ENCODE peak calls at places on chromosomes 3 and 15, in five cellular contexts. A, E, F, N and Y are unnamed samples.

GRCh38 chr3:11592460-11593298 is 51.0 kb downstream of the VGLL4 start:
- DNase-seq in F (no peak), A (no peak), N (no peak), E (no peak), Y (no peak)

GRCh38 chr15:95068847-95069518 is 837.6 kb downstream of the MCTP2 start:
- DNase-seq in F (no peak), N (no peak), A (no peak), E (no peak), Y (no peak)

GRCh38 chr3:55226696-55227095 is 260.4 kb downstream of the WNT5A start:
- DNase-seq in E (no peak), N (no peak), A (no peak), F (no peak), Y (no peak)

GRCh38 chr3:8665407-8665896 is 20.9 kb upstream of the SSUH2 start:
- DNase-seq in N (no peak), E (no peak), F (no peak), A (no peak), Y (no peak)

GRCh38 chr3:134471521-134472193 is 14.1 kb downstream of the ANAPC13 start:
- DNase-seq in F (no peak), A (no peak), E (no peak), N (peak), Y (no peak)

GRCh38 chr15:77606142-77607034 is 26.3 kb downstream of the LINGO1 start:
- DNase-seq in E (no peak), F (peak), A (no peak), N (no peak), Y (no peak)

GRCh38 chr3:100634493-100635272 is 25.3 kb downstream of the ADGRG7 start:
- DNase-seq in N (no peak), A (no peak), F (peak), E (no peak), Y (no peak)

GRCh38 chr15:78167227-78167888 is 18.2 kb downstream of the IDH3A start:
- DNase-seq in F (no peak), N (no peak), E (no peak), A (no peak), Y (no peak)

GRCh38 chr3:16838561-16838960 is 46.2 kb upstream of the PLCL2 start:
- DNase-seq in F (no peak), A (no peak), E (no peak), N (no peak), Y (no peak)

GRCh38 chr3:19074257-19074938 is 73.9 kb upstream of the KCNH8 start:
- DNase-seq in N (no peak), F (no peak), A (no peak), E (no peak), Y (no peak)

GRCh38 chr3:59660376-59660775 is 610.6 kb upstream of the CFAP20DC start:
- DNase-seq in F (no peak), A (no peak), N (no peak), E (no peak), Y (no peak)

GRCh38 chr3:152245498-152246175 is 23.1 kb upstream of the MBNL1 start:
- DNase-seq in A (no peak), F (peak), N (no peak), E (no peak), Y (no peak)

GRCh38 chr3:139430467-139430866 is 41.0 kb upstream of the COPB2 start:
- DNase-seq in N (no peak), F (no peak), E (no peak), A (no peak), Y (no peak)

GRCh38 chr3:18767756-18768303 is 342.7 kb upstream of the SATB1 start:
- DNase-seq in E (no peak), A (no peak), N (no peak), F (no peak), Y (no peak)